ENCODE peak calls at places on chromosomes 5 and 9, in six cellular contexts. U is HepG2; W is activated CD4-positive, alpha-beta T cell treated with anti-CD3 and anti-CD28 coated beads, Interleukin-2, amount 50 U/mL, for 1 hour; A is NCI-H2171; L is sigmoid colon; V is ACHN. C is an unnamed sample.

GRCh38 chr5:174282391-174282790 is 236.9 kb downstream of the NSG2 start:
- DNase-seq in U (no peak), L (no peak), A (no peak), W (no peak), V (no peak), C (no peak)

GRCh38 chr9:99076030-99076429 is 28.9 kb upstream of the TGFBR1 start:
- DNase-seq in A (no peak), L (peak; percentile 21), W (no peak), V (no peak), U (no peak), C (no peak)

GRCh38 chr5:96478983-96479382 is 45.9 kb upstream of the PCSK1 start:
- DNase-seq in V (no peak), U (no peak), W (no peak), A (no peak), L (no peak), C (no peak)

GRCh38 chr5:133287500-133287899 is 235.7 kb downstream of the HSPA4 start:
- DNase-seq in L (no peak), V (peak; percentile 40), W (peak; percentile 43), A (no peak), U (peak; percentile 12), C (peak; percentile 66)

GRCh38 chr5:149561848-149562247 is 10.6 kb upstream of the CSNK1A1 start:
- DNase-seq in W (no peak), A (no peak), V (peak; percentile 94), L (no peak), U (peak; percentile 36), C (no peak)

GRCh38 chr5:1511037-1511436 is 12.7 kb downstream of the LPCAT1 start:
- DNase-seq in V (no peak), U (no peak), A (no peak), W (no peak), L (peak; percentile 58), C (peak; percentile 53)

GRCh38 chr9:90088411-90088810 is 483.6 kb downstream of the GADD45G start:
- DNase-seq in L (no peak), U (no peak), V (no peak), A (no peak), W (no peak), C (no peak)

GRCh38 chr9:27474350-27474749 is 49.7 kb upstream of the IFNK start:
- DNase-seq in V (no peak), U (no peak), W (no peak), A (no peak), L (no peak), C (no peak)

GRCh38 chr9:108477538-108478006 is 378.2 kb downstream of the ACTL7B start:
- DNase-seq in L (no peak), V (no peak), A (no peak), U (peak; percentile 32), W (no peak), C (no peak)

GRCh38 chr9:116337015-116337414 is 183.4 kb downstream of the PAPPA start:
- DNase-seq in L (no peak), V (peak; percentile 65), U (no peak), W (no peak), A (no peak), C (no peak)